ENCODE peak calls at places on chromosomes 1 and 21, in five cellular contexts. S is stromal cell of bone marrow, Z is right cardiac atrium, Q is H54, L is endothelial cell. J is an unnamed sample.

GRCh38 chr1:109191377-109191776 is 22.3 kb upstream of the SARS1 start:
- DNase-seq in Z (no peak), S (no peak), Q (no peak), L (no peak), J (no peak)

GRCh38 chr1:232589111-232589808 is 40.7 kb downstream of the SIPA1L2 start:
- DNase-seq in S (no peak), Q (no peak), L (no peak), Z (no peak), J (no peak)

GRCh38 chr1:239545466-239545865 is 159.1 kb downstream of the CHRM3 start:
- DNase-seq in Q (no peak), L (no peak), Z (no peak), S (no peak), J (no peak)

GRCh38 chr1:228226956-228227791 is 19.3 kb downstream of the OBSCN start:
- DNase-seq in S (no peak), Q (no peak), L (no peak), Z (no peak), J (no peak)

GRCh38 chr1:66231162-66232077 is 302.5 kb upstream of the SGIP1 start:
- DNase-seq in Q (no peak), S (peak; percentile 55), L (no peak), Z (no peak), J (peak; percentile 73)

GRCh38 chr1:203682401-203683383 is 56.1 kb downstream of the ATP2B4 start:
- DNase-seq in S (no peak), L (peak; percentile 57), Q (no peak), Z (no peak), J (peak; percentile 91)

GRCh38 chr21:43277481-43278351 is 108.9 kb downstream of the CRYAA start:
- DNase-seq in S (no peak), L (no peak), Q (no peak), Z (peak; percentile 62), J (no peak)

GRCh38 chr1:225877570-225877969 is 4.6 kb downstream of the TMEM63A start:
- DNase-seq in Z (peak; percentile 84), Q (peak; percentile 42), S (no peak), L (peak; percentile 76), J (no peak)

GRCh38 chr1:93344886-93345632 is 648 bp upstream of the DR1 start:
- DNase-seq in Q (no peak), L (no peak), Z (no peak), S (no peak), J (no peak)

GRCh38 chr1:200314085-200314750 is 95.6 kb downstream of the ZNF281 start:
- DNase-seq in S (no peak), Z (no peak), Q (no peak), L (no peak), J (no peak)

GRCh38 chr1:246364415-246364941 is 142.6 kb downstream of the SMYD3 start:
- DNase-seq in S (no peak), L (no peak), Q (no peak), Z (no peak), J (no peak)

GRCh38 chr1:28812669-28813468 is 899 bp downstream of the OPRD1 start:
- DNase-seq in Q (no peak), Z (no peak), S (no peak), L (no peak), J (no peak)

GRCh38 chr1:230459463-230459862 is 33.3 kb upstream of the PGBD5 start:
- DNase-seq in S (peak; percentile 64), L (no peak), Z (no peak), Q (no peak), J (no peak)

GRCh38 chr1:183699643-183700160 is 46.6 kb upstream of the APOBEC4 start:
- DNase-seq in S (no peak), L (no peak), Q (no peak), Z (no peak), J (no peak)

GRCh38 chr1:14017531-14017961 is 317.6 kb downstream of the PRDM2 start:
- DNase-seq in Q (no peak), S (no peak), L (no peak), Z (no peak), J (no peak)

GRCh38 chr1:23187637-23188036 is 19.0 kb upstream of the LUZP1 start:
- DNase-seq in Z (no peak), Q (no peak), S (no peak), L (no peak), J (no peak)

GRCh38 chr1:26408604-26409003 is 2.0 kb upstream of the LIN28A start:
- DNase-seq in S (peak; percentile 52), Z (peak; percentile 89), Q (peak; percentile 33), L (peak; percentile 89), J (no peak)

GRCh38 chr1:184199036-184199796 is 147.7 kb downstream of the TSEN15 start:
- DNase-seq in Z (no peak), Q (no peak), S (no peak), L (no peak), J (no peak)

GRCh38 chr21:17081193-17081592 is 431.6 kb upstream of the CXADR start:
- DNase-seq in Z (no peak), L (no peak), Q (no peak), S (no peak), J (no peak)

GRCh38 chr21:27045281-27045985 is 78.5 kb upstream of the ADAMTS5 start:
- DNase-seq in L (no peak), Q (no peak), S (no peak), Z (no peak), J (no peak)

GRCh38 chr1:1194723-1195122 is 11.7 kb downstream of the TNFRSF18 start:
- DNase-seq in Z (no peak), S (no peak), L (no peak), Q (no peak), J (no peak)

GRCh38 chr1:26050255-26050640 is 4.3 kb upstream of the SLC30A2 start:
- DNase-seq in S (no peak), L (no peak), Z (no peak), Q (no peak), J (no peak)